ENCODE peak calls at places on chromosomes 5 and 9, in seven cellular contexts. C is Right ventricle myocardium inferior; K is EL; W is AG20443; X is AG08395; J is RWPE1; G is stimulated activated CD8-positive, alpha-beta memory T cell treated with anti-CD3 and anti-CD28 coated beads, Interleukin-2, amount 100 ng/mL, for 1 hour. L is an unnamed sample.

GRCh38 chr9:6171667-6172066 is 43.9 kb upstream of the IL33 start:
- DNase-seq in C (no peak), K (no peak), W (no peak), X (no peak), J (no peak), G (no peak), L (no peak)

GRCh38 chr5:173885054-173885443 is 3.1 kb upstream of the CPEB4 start:
- DNase-seq in C (no peak), K (no peak), W (no peak), X (no peak), J (no peak), G (no peak), L (no peak)

GRCh38 chr5:98341711-98342042 is 431.8 kb upstream of the RGMB start:
- DNase-seq in C (no peak), K (no peak), W (peak; percentile 12), X (peak; percentile 3), J (no peak), G (no peak), L (no peak)

GRCh38 chr9:33172735-33173238 is 5.7 kb upstream of the B4GALT1 start:
- DNase-seq in C (no peak), K (no peak), W (no peak), X (no peak), J (no peak), G (no peak), L (no peak)

GRCh38 chr9:127751269-127752054 is 16.4 kb upstream of the TOR2A start:
- DNase-seq in C (no peak), K (no peak), W (peak; percentile 67), X (peak; percentile 51), J (peak; percentile 65), G (no peak), L (no peak)

GRCh38 chr9:8653855-8654254 is 854.3 kb upstream of the DMAC1 start:
- DNase-seq in C (no peak), K (no peak), W (no peak), X (no peak), J (no peak), G (no peak), L (no peak)

GRCh38 chr9:87346061-87346665 is 151.5 kb upstream of the DAPK1 start:
- DNase-seq in C (no peak), K (no peak), W (no peak), X (no peak), J (no peak), G (no peak), L (no peak)

GRCh38 chr5:38189031-38189632 is 69.2 kb upstream of the EGFLAM start:
- DNase-seq in C (no peak), K (no peak), W (no peak), X (no peak), J (no peak), G (no peak), L (no peak)

GRCh38 chr9:6433405-6433804 is 20.4 kb downstream of the UHRF2 start:
- DNase-seq in C (no peak), K (peak; percentile 35), W (no peak), X (no peak), J (no peak), G (no peak), L (no peak)

GRCh38 chr5:153617190-153617589 is 126.7 kb downstream of the GRIA1 start:
- DNase-seq in C (no peak), K (peak; percentile 67), W (peak; percentile 44), X (peak; percentile 50), J (no peak), G (no peak), L (no peak)

GRCh38 chr9:121700165-121700830 is 48.9 kb downstream of the DAB2IP start:
- DNase-seq in C (peak; percentile 85), K (peak; percentile 58), W (peak; percentile 76), X (peak; percentile 56), J (peak; percentile 98), G (no peak), L (peak; percentile 71)

GRCh38 chr5:150616024-150616470 is 24.4 kb upstream of the SYNPO start:
- DNase-seq in C (peak; percentile 79), K (no peak), W (no peak), X (no peak), J (no peak), G (no peak), L (peak; percentile 92)

GRCh38 chr9:137664676-137665075 is 45.9 kb downstream of the EHMT1 start:
- DNase-seq in C (no peak), K (no peak), W (no peak), X (no peak), J (no peak), G (no peak), L (peak; percentile 45)

GRCh38 chr9:137310190-137311052 is 8.3 kb upstream of the NRARP start:
- DNase-seq in C (no peak), K (no peak), W (no peak), X (no peak), J (no peak), G (no peak), L (peak; percentile 82)

GRCh38 chr9:124583134-124583533 is 75.9 kb upstream of the NR5A1 start:
- DNase-seq in C (no peak), K (no peak), W (no peak), X (no peak), J (no peak), G (no peak), L (no peak)

GRCh38 chr9:36625006-36625600 is 52.4 kb downstream of the MELK start:
- DNase-seq in C (no peak), K (peak; percentile 85), W (peak; percentile 93), X (peak; percentile 93), J (peak; percentile 69), G (no peak), L (no peak)

GRCh38 chr5:164934561-164934960 is 1429.1 kb downstream of the MAT2B start:
- DNase-seq in C (no peak), K (no peak), W (no peak), X (no peak), J (no peak), G (no peak), L (no peak)

GRCh38 chr5:34022131-34022705 is 14.4 kb upstream of the AMACR start:
- DNase-seq in C (no peak), K (peak; percentile 57), W (peak; percentile 32), X (peak; percentile 26), J (no peak), G (no peak), L (no peak)

GRCh38 chr9:131837316-131837715 is 97.4 kb upstream of the RAPGEF1 start:
- DNase-seq in C (no peak), K (no peak), W (no peak), X (no peak), J (no peak), G (no peak), L (no peak)

GRCh38 chr5:93078082-93079038 is 502.7 kb downstream of the NR2F1-AS1 start:
- DNase-seq in C (no peak), K (peak; percentile 99), W (peak; percentile 74), X (peak; percentile 85), J (peak; percentile 59), G (no peak), L (peak; percentile 18)

GRCh38 chr5:154708845-154709244 is 46.3 kb upstream of the LARP1 start:
- DNase-seq in C (no peak), K (peak; percentile 26), W (no peak), X (no peak), J (peak; percentile 49), G (no peak), L (no peak)

GRCh38 chr5:83397658-83398057 is 73.9 kb upstream of the VCAN start:
- DNase-seq in C (no peak), K (no peak), W (no peak), X (no peak), J (no peak), G (no peak), L (no peak)

GRCh38 chr5:93894471-93895354 is 153.3 kb upstream of the POU5F2 start:
- DNase-seq in C (no peak), K (no peak), W (peak; percentile 10), X (no peak), J (no peak), G (no peak), L (no peak)

GRCh38 chr5:40587284-40587882 is 92.3 kb upstream of the PTGER4 start:
- DNase-seq in C (no peak), K (peak; percentile 25), W (no peak), X (no peak), J (no peak), G (no peak), L (no peak)

GRCh38 chr5:132054031-132054696 is 6.3 kb upstream of the IL3 start:
- DNase-seq in C (no peak), K (no peak), W (no peak), X (no peak), J (no peak), G (no peak), L (no peak)

GRCh38 chr5:131436081-131436480 is 172.2 kb downstream of the CDC42SE2 start:
- DNase-seq in C (no peak), K (no peak), W (no peak), X (no peak), J (no peak), G (no peak), L (no peak)

GRCh38 chr9:76451234-76451633 is 7.7 kb upstream of the GCNT1 start:
- DNase-seq in C (no peak), K (peak; percentile 84), W (peak; percentile 70), X (peak; percentile 81), J (no peak), G (no peak), L (no peak)